ENCODE peak calls at places on chromosomes 11 and 22, in four cellular contexts. W is GM12891, Y is GM12878, E is K562. Z is an unnamed sample.

GRCh38 chr22:43424865-43425630 is 13.2 kb downstream of the MPPED1 start:
- DNase-seq in W (no peak), Y (no peak), E (no peak), Z (no peak)

GRCh38 chr22:48567213-48567975 is 1260.3 kb downstream of the BRD1 start:
- DNase-seq in W (no peak), Y (no peak), E (no peak), Z (no peak)

GRCh38 chr11:10032991-10033390 is 261.0 kb downstream of the SBF2 start:
- DNase-seq in W (no peak), Y (no peak), E (no peak), Z (no peak)

GRCh38 chr11:119520966-119521365 is 98.0 kb upstream of the THY1 start:
- DNase-seq in W (no peak), Y (no peak), E (no peak), Z (no peak)

GRCh38 chr22:34105461-34106062 is 185.3 kb upstream of the LARGE1 start:
- DNase-seq in W (no peak), Y (no peak), E (peak; percentile 3), Z (peak; percentile 20)

GRCh38 chr11:134578807-134579708 is 167.0 kb upstream of the B3GAT1 start:
- DNase-seq in W (no peak), Y (no peak), E (peak; percentile 29), Z (no peak)

GRCh38 chr11:28677719-28678118 is 569.5 kb downstream of the METTL15 start:
- DNase-seq in W (no peak), Y (no peak), E (no peak), Z (no peak)

GRCh38 chr11:117230286-117230961 is 1.4 kb downstream of the PCSK7 start:
- DNase-seq in W (peak; percentile 37), Y (peak; percentile 45), E (no peak), Z (no peak)

GRCh38 chr11:44269369-44270351 is 40.3 kb downstream of the ALX4 start:
- DNase-seq in W (no peak), Y (no peak), E (peak; percentile 93), Z (no peak)

GRCh38 chr22:38070250-38070921 is 13.2 kb downstream of the PICK1 start:
- DNase-seq in W (no peak), Y (no peak), E (no peak), Z (no peak)

GRCh38 chr11:127639916-127640315 is 639.3 kb upstream of the KIRREL3 start:
- DNase-seq in W (no peak), Y (no peak), E (no peak), Z (no peak)

GRCh38 chr22:29330753-29331152 is 15.3 kb upstream of the RASL10A start:
- DNase-seq in W (no peak), Y (no peak), E (no peak), Z (no peak)

GRCh38 chr11:119345685-119346084 is 820 bp downstream of the MFRP start:
- DNase-seq in W (no peak), Y (no peak), E (no peak), Z (no peak)

GRCh38 chr11:82767123-82767522 is 33.5 kb upstream of the FAM181B start:
- DNase-seq in W (no peak), Y (no peak), E (peak; percentile 23), Z (no peak)

GRCh38 chr11:128380280-128380604 is 207.1 kb downstream of the ETS1 start:
- DNase-seq in W (no peak), Y (no peak), E (no peak), Z (no peak)

GRCh38 chr22:29842740-29843139 is 4.7 kb upstream of the ASCC2 start:
- DNase-seq in W (no peak), Y (no peak), E (no peak), Z (no peak)

GRCh38 chr22:22823126-22823804 is 64.4 kb upstream of the IGLL5 start:
- DNase-seq in W (no peak), Y (no peak), E (no peak), Z (no peak)

GRCh38 chr11:118536726-118537125 is 5.7 kb downstream of the TMEM25 start:
- DNase-seq in W (no peak), Y (no peak), E (no peak), Z (peak; percentile 37)

GRCh38 chr22:32745251-32745995 is 56.1 kb upstream of the TIMP3 start:
- DNase-seq in W (no peak), Y (no peak), E (no peak), Z (no peak)

GRCh38 chr11:107799245-107799859 is 59.2 kb downstream of the SLC35F2 start:
- DNase-seq in W (peak; percentile 24), Y (peak; percentile 12), E (peak; percentile 76), Z (peak; percentile 65)

GRCh38 chr11:124643605-124644425 is 21.2 kb downstream of the TBRG1 start:
- DNase-seq in W (no peak), Y (no peak), E (peak; percentile 70), Z (no peak)

GRCh38 chr22:17633217-17633997 is 4.9 kb upstream of the ATP6V1E1 start:
- DNase-seq in W (no peak), Y (no peak), E (peak; percentile 82), Z (no peak)

GRCh38 chr11:35017528-35018342 is 101.3 kb downstream of the PDHX start:
- DNase-seq in W (no peak), Y (no peak), E (no peak), Z (no peak)

GRCh38 chr22:42227435-42227834 is 43.0 kb downstream of the TCF20 start:
- DNase-seq in W (no peak), Y (no peak), E (no peak), Z (no peak)

GRCh38 chr11:129453293-129453721 is 77.7 kb downstream of the BARX2 start:
- DNase-seq in W (no peak), Y (no peak), E (no peak), Z (no peak)

GRCh38 chr22:49865156-49865555 is 11.5 kb downstream of the ZBED4 start:
- DNase-seq in W (no peak), Y (no peak), E (no peak), Z (no peak)

GRCh38 chr11:76613901-76614300 is 56.6 kb downstream of the LRRC32 start:
- DNase-seq in W (no peak), Y (no peak), E (no peak), Z (no peak)

GRCh38 chr11:120012245-120012644 is 125.7 kb downstream of the TRIM29 start:
- DNase-seq in W (no peak), Y (no peak), E (no peak), Z (no peak)

GRCh38 chr11:31133064-31133463 is 236.5 kb downstream of the DCDC1 start:
- DNase-seq in W (no peak), Y (no peak), E (no peak), Z (no peak)

DNA sequence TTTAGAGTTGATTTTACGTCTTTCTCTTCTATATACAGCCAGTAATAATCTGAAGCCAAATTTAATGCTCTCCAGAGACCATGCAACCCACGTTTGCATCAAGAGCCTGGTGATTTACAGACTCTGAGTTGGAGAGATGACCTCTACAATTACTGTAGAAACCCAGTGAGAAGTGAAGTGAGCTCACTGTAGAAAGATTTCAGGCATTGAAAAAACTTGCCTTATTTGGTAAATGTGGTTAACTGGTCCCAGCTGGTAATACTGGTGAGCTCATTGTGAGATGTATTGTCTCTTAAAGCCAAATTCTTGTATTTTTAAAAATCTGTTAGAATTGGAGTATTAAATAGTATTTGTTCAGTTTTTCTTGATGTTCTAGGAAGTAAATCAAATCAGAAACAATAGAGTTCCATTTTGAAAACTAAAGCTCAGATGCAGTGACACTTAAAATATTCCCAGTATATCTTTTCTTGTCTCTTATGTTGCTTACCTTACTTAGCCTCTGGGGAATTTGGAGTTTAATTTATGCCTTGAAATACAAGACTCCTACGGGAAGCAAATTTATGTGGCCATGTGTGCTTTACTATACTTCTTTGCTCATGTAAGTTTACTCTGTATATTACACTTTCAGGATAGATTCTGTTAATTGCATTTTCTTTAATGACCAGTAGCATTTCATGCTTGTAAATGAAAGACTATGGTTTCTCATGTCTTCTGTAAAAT is 189.9 kb downstream of the ARHGAP42 start:
- DNase-seq in W (no peak), Y (no peak), E (no peak), Z (no peak)
- TF ChIP-seq SPI1 in W (no peak), Y (no peak), E (no peak), Z (no peak)

GRCh38 chr11:123129920-123130319 is 65.1 kb downstream of the CLMP start:
- DNase-seq in W (no peak), Y (no peak), E (no peak), Z (no peak)
- TF ChIP-seq SPI1 in W (no peak), Y (no peak), E (no peak), Z (no peak)

GRCh38 chr11:110000858-110001257 is 92.3 kb upstream of the ZC3H12C start:
- DNase-seq in W (no peak), Y (no peak), E (no peak), Z (no peak)
- TF ChIP-seq SPI1 in W (no peak), Y (no peak), E (no peak), Z (no peak)

DNA sequence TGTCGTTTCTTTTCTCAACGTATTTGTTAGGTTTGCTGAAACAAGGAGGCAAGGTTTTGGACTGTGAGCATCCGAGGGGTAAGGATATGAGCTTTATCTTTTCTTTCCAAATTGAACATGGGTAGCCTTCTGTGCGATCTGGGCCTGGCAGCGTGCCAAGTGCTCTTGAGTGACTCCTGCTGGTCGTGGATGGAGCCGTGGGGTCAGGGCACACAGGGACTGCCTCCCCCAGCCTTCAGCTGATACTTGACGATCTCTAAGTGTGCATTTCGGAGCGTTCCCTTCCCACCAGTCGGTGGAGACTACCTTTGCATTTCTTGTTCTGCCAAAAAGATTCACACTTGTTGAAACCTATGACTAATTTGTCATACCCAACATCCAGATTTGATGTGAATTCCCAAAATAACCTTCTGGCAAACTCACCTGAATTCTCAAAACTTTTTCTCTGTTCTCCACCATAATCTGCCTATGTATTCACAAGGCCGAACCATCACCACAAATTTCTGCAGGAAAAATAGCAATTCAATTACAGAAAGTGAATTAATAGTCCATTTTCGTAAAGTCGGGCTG is 40.2 kb upstream of the CLMP start:
- DNase-seq in W (no peak), Y (no peak), E (peak; percentile 69), Z (no peak)
- TF ChIP-seq SPI1 in W (no peak), Y (no peak), E (no peak), Z (no peak)